ENCODE peak calls at places on chromosomes 6 and 20, in four cellular contexts. W is SW480, M is T follicular helper cell, L is MCF 10A. Q is an unnamed sample.

GRCh38 chr20:62069741-62070216 is 4.1 kb upstream of the TAF4 start:
- DNase-seq in M (no peak), W (peak), L (no peak), Q (peak)

GRCh38 chr6:46002264-46002663 is 13.4 kb downstream of the CLIC5 start:
- DNase-seq in W (no peak), M (no peak), L (no peak), Q (no peak)

GRCh38 chr6:74091133-74091793 is 395.3 kb downstream of the CD109 start:
- DNase-seq in L (peak), M (no peak), W (peak), Q (peak)

GRCh38 chr6:150191809-150192208 is 49.0 kb downstream of the PPP1R14C start:
- DNase-seq in L (peak), W (no peak), M (no peak), Q (peak)

GRCh38 chr6:2209226-2209809 is 36.1 kb downstream of the GMDS start:
- DNase-seq in M (peak), W (peak), L (peak), Q (peak)

GRCh38 chr20:64077876-64078551 is 1.3 kb downstream of the RGS19 start:
- DNase-seq in L (no peak), W (no peak), M (peak), Q (no peak)

GRCh38 chr6:37319156-37319555 is 34.6 kb upstream of the RNF8 start:
- DNase-seq in W (no peak), M (no peak), L (no peak), Q (no peak)

GRCh38 chr6:710601-711571 is 17.9 kb upstream of the EXOC2 start:
- DNase-seq in W (peak), L (peak), M (peak), Q (peak)

GRCh38 chr20:57622579-57623381 is 2.6 kb upstream of the ZBP1 start:
- DNase-seq in W (peak), L (peak), M (peak), Q (peak)

GRCh38 chr20:51528263-51529026 is 14.1 kb downstream of the NFATC2 start:
- DNase-seq in L (no peak), M (no peak), W (no peak), Q (no peak)

GRCh38 chr20:4507288-4507719 is 214.4 kb upstream of the PRND start:
- DNase-seq in L (peak), W (no peak), M (no peak), Q (peak)

GRCh38 chr6:44008821-44009370 is 118.4 kb downstream of the MRPL14 start:
- DNase-seq in L (no peak), M (no peak), W (no peak), Q (no peak)

GRCh38 chr6:5837323-5837722 is 169.4 kb downstream of the NRN1 start:
- DNase-seq in W (no peak), M (no peak), L (no peak), Q (no peak)

GRCh38 chr6:106100755-106101154 is 14.6 kb downstream of the PRDM1 start:
- DNase-seq in M (no peak), W (no peak), L (no peak), Q (no peak)

GRCh38 chr20:48358176-48358575 is 469.6 kb downstream of the PREX1 start:
- DNase-seq in W (no peak), L (no peak), M (no peak), Q (no peak)

GRCh38 chr20:53805895-53806384 is 212.3 kb upstream of the ZNF217 start:
- DNase-seq in M (no peak), W (no peak), L (peak), Q (peak)

GRCh38 chr6:157097255-157097936 is 225.9 kb downstream of the TMEM242 start:
- DNase-seq in L (no peak), M (no peak), W (no peak), Q (no peak)

GRCh38 chr6:30818426-30818841 is 65.9 kb upstream of the DDR1 start:
- DNase-seq in M (no peak), L (peak), W (peak), Q (peak)

GRCh38 chr6:84522135-84522535 is 242.3 kb downstream of the TBX18 start:
- DNase-seq in W (peak), L (peak), M (no peak), Q (peak)

GRCh38 chr20:21048841-21049273 is 57.3 kb downstream of the LINC00237 start:
- DNase-seq in W (peak), M (peak), L (peak), Q (peak)

GRCh38 chr6:158213925-158214674 is 46.0 kb downstream of the GTF2H5 start:
- DNase-seq in M (peak), L (peak), W (peak), Q (peak)

GRCh38 chr20:57648878-57649616 is 28.8 kb upstream of the ZBP1 start:
- DNase-seq in L (no peak), M (no peak), W (no peak), Q (no peak)

GRCh38 chr20:54148947-54149764 is 24.6 kb downstream of the CYP24A1 start:
- DNase-seq in M (no peak), L (peak), W (peak), Q (peak)

GRCh38 chr6:43773050-43773956 is 3.3 kb downstream of the VEGFA start:
- DNase-seq in W (peak), M (peak), L (peak), Q (peak)

GRCh38 chr20:53949319-53949839 is 121.0 kb downstream of the BCAS1 start:
- DNase-seq in W (peak), M (peak), L (peak), Q (peak)

GRCh38 chr6:33923857-33924514 is 120.2 kb upstream of the MLN start:
- DNase-seq in L (no peak), M (no peak), W (no peak), Q (no peak)

GRCh38 chr6:54737247-54737646 is 109.3 kb upstream of the FAM83B start:
- DNase-seq in M (no peak), W (no peak), L (no peak), Q (no peak)

GRCh38 chr6:19892250-19892649 is 55.1 kb downstream of the ID4 start:
- DNase-seq in L (peak), W (peak), M (no peak), Q (peak)

GRCh38 chr6:145110109-145110508 is 625.2 kb downstream of the EPM2A start:
- DNase-seq in W (peak), M (no peak), L (peak), Q (peak)

GRCh38 chr6:118764766-118765165 is 113.4 kb upstream of the CEP85L start:
- DNase-seq in W (no peak), L (no peak), M (no peak), Q (no peak)

GRCh38 chr20:8535403-8536003 is 403.4 kb downstream of the PLCB1 start:
- DNase-seq in M (no peak), L (peak), W (peak), Q (peak)

GRCh38 chr20:7859371-7859802 is 80.9 kb downstream of the HAO1 start:
- DNase-seq in W (peak), L (peak), M (no peak), Q (peak)

GRCh38 chr20:6575912-6576391 is 191.5 kb upstream of the BMP2 start:
- DNase-seq in W (no peak), M (no peak), L (no peak), Q (no peak)

GRCh38 chr6:163133017-163133416 is 281.5 kb upstream of the QKI start:
- DNase-seq in W (no peak), M (no peak), L (no peak), Q (no peak)

GRCh38 chr6:12327391-12327790 is 37.2 kb downstream of the EDN1 start:
- DNase-seq in L (peak), W (no peak), M (no peak), Q (peak)

GRCh38 chr20:43893930-43894329 is 20.7 kb upstream of the TOX2 start:
- DNase-seq in M (no peak), W (no peak), L (peak), Q (peak)

GRCh38 chr20:17635846-17636245 is 46.2 kb downstream of the RRBP1 start:
- DNase-seq in W (no peak), L (no peak), M (no peak), Q (no peak)

GRCh38 chr6:16837217-16837972 is 76.1 kb upstream of the ATXN1 start:
- DNase-seq in W (no peak), L (no peak), M (no peak), Q (no peak)

GRCh38 chr6:165308926-165309731 is at the start of gene C6orf118:
- DNase-seq in M (no peak), W (peak), L (no peak), Q (peak)